ENCODE peak calls at places on chromosome 13, in six cellular contexts. D is AG10803, C is uterus, W is ovary, B is foreskin fibroblast, M is AG09309. U is an unnamed sample.

GRCh38 chr13:114004416-114005205 is 30.7 kb upstream of the C13orf46 start:
- DNase-seq in D (no peak), C (no peak), W (no peak), B (no peak), M (no peak), U (no peak)

GRCh38 chr13:44266305-44266704 is 107.3 kb upstream of the SERP2 start:
- DNase-seq in D (no peak), C (no peak), W (no peak), B (no peak), M (no peak), U (no peak)

GRCh38 chr13:113814435-113814821 is 49.4 kb downstream of the GAS6 start:
- DNase-seq in D (peak; percentile 65), C (no peak), W (no peak), B (no peak), M (no peak), U (peak; percentile 64)

GRCh38 chr13:60012503-60012902 is 151.2 kb downstream of the DIAPH3 start:
- DNase-seq in D (no peak), C (no peak), W (no peak), B (no peak), M (no peak), U (no peak)

GRCh38 chr13:42807236-42807635 is 25.9 kb downstream of the FAM216B start:
- DNase-seq in D (peak; percentile 26), C (no peak), W (no peak), B (no peak), M (no peak), U (no peak)

GRCh38 chr13:39612023-39612637 is 9.1 kb upstream of the LHFPL6 start:
- DNase-seq in D (peak; percentile 77), C (peak; percentile 89), W (peak; percentile 57), B (peak; percentile 49), M (peak; percentile 52), U (peak; percentile 44)

GRCh38 chr13:98749501-98749900 is 3.0 kb downstream of the SLC15A1 start:
- DNase-seq in D (peak; percentile 90), C (no peak), W (no peak), B (peak; percentile 48), M (peak; percentile 76), U (no peak)

GRCh38 chr13:109348514-109349340 is 437.7 kb downstream of the IRS2 start:
- DNase-seq in D (peak; percentile 69), C (no peak), W (no peak), B (peak; percentile 39), M (no peak), U (peak; percentile 22)

GRCh38 chr13:109610517-109610916 is 175.9 kb downstream of the IRS2 start:
- DNase-seq in D (no peak), C (no peak), W (no peak), B (no peak), M (no peak), U (no peak)

GRCh38 chr13:76440568-76440967 is 445.6 kb downstream of the KCTD12 start:
- DNase-seq in D (no peak), C (no peak), W (no peak), B (no peak), M (no peak), U (no peak)

GRCh38 chr13:77596777-77597176 is 61.3 kb downstream of the SCEL start:
- DNase-seq in D (no peak), C (no peak), W (no peak), B (no peak), M (no peak), U (no peak)

GRCh38 chr13:97901716-97902115 is 51.8 kb upstream of the IPO5 start:
- DNase-seq in D (no peak), C (no peak), W (no peak), B (no peak), M (no peak), U (no peak)

GRCh38 chr13:43411211-43411610 is 375.6 kb downstream of the ENOX1 start:
- DNase-seq in D (no peak), C (no peak), W (no peak), B (no peak), M (no peak), U (no peak)

GRCh38 chr13:38872693-38873092 is 117.9 kb downstream of the STOML3 start:
- DNase-seq in D (peak; percentile 21), C (peak; percentile 16), W (peak; percentile 11), B (no peak), M (no peak), U (no peak)

GRCh38 chr13:99275093-99275469 is 16.9 kb upstream of the GPR18 start:
- DNase-seq in D (peak; percentile 80), C (no peak), W (no peak), B (peak; percentile 46), M (peak; percentile 29), U (no peak)

GRCh38 chr13:45055198-45055901 is 65.0 kb upstream of the GTF2F2 start:
- DNase-seq in D (peak; percentile 95), C (peak; percentile 49), W (peak; percentile 48), B (peak; percentile 86), M (peak; percentile 94), U (peak; percentile 55)

GRCh38 chr13:100273576-100273975 is 184.7 kb downstream of the PCCA start:
- DNase-seq in D (no peak), C (no peak), W (no peak), B (no peak), M (no peak), U (no peak)

GRCh38 chr13:112779856-112780604 is 90.2 kb downstream of the ATP11A start:
- DNase-seq in D (peak; percentile 40), C (no peak), W (peak; percentile 4), B (no peak), M (no peak), U (no peak)

DNA sequence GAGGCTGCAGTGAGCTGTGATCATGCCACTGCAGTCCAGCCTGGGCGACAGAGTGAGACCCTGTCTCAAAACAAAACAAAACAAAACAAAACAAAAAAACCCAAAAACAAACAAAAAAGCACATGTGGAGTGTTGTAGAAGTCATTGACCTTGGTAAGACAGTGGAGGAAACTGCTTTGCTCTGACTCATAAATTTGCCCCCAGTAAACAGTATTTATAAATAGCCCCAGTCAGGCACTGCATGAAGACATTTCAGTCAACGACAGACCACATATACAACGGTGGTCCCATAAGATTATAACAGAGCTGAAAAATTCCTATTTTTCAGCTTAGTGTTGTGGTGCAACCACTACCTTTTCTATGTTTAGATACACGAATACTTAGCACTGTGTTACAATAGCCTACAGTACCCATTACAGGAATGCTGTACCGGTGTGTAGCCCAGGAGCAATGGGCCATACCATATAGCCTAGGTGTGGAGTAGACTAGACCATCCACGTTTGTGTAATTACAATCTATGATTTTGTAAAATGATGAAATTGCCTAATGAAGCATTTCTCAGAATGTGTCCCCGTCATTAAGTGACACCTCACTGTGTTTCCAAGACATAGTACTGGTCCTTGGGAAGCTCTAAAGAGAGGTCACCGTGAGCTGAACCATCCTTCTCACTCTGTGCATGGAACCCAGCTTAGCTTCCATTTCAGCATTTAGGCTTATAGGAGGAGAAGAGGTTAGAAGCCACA is 1.1 kb downstream of the ARL11 start:
- DNase-seq in D (no peak), C (no peak), W (no peak), B (no peak), M (no peak), U (no peak)
- H3K4me3 ChIP-seq in D (no peak overlapping the region), C (no peak overlapping the region), W (no peak overlapping the region), B (no peak overlapping the region), M (no peak overlapping the region), U (no peak overlapping the region)

GRCh38 chr13:32381539-32381938 is 46.4 kb downstream of the N4BP2L1 start:
- DNase-seq in D (peak; percentile 33), C (no peak), W (peak; percentile 14), B (no peak), M (no peak), U (no peak)

GRCh38 chr13:32376642-32377418 is 51.1 kb downstream of the N4BP2L1 start:
- DNase-seq in D (no peak), C (no peak), W (no peak), B (no peak), M (no peak), U (no peak)

GRCh38 chr13:32378012-32378411 is 49.9 kb downstream of the N4BP2L1 start:
- DNase-seq in D (no peak), C (no peak), W (no peak), B (no peak), M (no peak), U (no peak)
- TF ChIP-seq CTCF in D (no peak), C (no peak), W (no peak), B (no peak), M (no peak), U (no peak)

DNA sequence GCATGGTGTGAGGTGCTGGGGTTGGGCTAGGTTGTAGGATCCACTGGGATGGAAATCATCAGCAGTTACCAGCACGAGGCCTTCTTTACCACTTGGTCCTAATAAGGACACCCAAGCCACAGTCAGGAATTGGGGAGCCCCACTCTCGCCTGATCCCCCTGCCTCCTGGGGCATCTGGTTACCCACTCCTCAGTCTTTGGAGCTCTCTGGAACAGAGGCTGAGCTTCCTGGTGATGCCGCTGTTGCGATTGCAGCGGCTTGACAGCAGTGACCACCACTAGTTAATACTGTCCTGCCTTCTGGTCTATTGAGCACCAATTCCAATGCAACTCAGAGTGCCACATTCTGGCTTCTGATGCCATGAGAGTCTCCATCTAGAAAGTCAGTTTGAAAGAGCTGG is 13.5 kb downstream of the TMEM272 start:
- DNase-seq in D (no peak), C (no peak), W (no peak), B (no peak), M (no peak), U (no peak)
- H3K4me3 ChIP-seq in D (no peak overlapping the region), C (no peak overlapping the region), W (no peak overlapping the region), B (no peak overlapping the region), M (no peak overlapping the region), U (no peak overlapping the region)

DNA sequence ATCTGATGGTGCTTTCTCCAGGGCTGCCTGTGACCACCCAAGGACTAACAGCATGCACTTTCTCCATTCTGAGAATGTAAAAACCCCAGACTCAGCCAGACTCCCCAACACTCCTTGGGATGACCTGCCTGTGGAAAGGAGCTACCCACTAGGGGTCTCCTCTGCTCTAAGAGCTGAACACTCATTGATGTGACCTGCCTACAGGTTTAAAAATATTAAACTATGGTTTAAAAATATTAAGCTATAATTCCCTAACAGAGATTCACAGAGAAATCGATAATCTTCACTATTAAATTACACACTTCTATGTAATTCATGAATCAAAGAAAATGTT is 696.2 kb upstream of the SLITRK5 start:
- DNase-seq in D (no peak), C (no peak), W (no peak), B (no peak), M (no peak), U (no peak)
- TF ChIP-seq CTCF in D (no peak), C (no peak), W (no peak), B (no peak), M (no peak), U (peak; percentile 26)

GRCh38 chr13:94123543-94123942 is 355.9 kb downstream of the DCT start:
- DNase-seq in D (no peak), C (no peak), W (no peak), B (no peak), M (no peak), U (no peak)
- H3K4me3 ChIP-seq in D (no peak overlapping the region), C (no peak overlapping the region), W (no peak overlapping the region), B (no peak overlapping the region), M (no peak overlapping the region), U (no peak overlapping the region)

DNA sequence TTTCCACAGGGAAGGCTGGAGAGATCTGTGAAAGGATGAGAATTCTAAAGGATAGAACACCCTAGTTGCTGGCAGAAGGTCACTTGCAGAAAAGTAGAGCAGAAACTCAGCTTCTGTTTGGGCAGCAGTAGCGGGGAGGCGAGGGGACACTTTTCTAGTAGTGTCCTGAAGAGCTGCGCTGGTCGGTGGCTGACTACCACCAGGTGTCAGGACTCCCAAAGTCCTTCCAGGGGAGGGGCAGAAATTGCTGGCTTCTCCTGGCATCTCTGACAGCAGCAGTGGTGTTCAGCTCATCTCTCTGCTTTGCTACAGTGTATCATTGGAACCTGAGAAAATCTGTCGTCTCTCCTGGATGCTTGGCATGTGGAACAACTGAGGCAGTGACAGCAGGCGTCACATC is 120.9 kb downstream of the ZDHHC20 start:
- DNase-seq in D (no peak), C (no peak), W (no peak), B (no peak), M (no peak), U (no peak)
- TF ChIP-seq CTCF in D (peak; percentile 3), C (no peak), W (no peak), B (no peak), M (no peak), U (peak; percentile 13)

U was measured in retinal pigment epithelial cell.